ENCODE peak calls at places on chromosomes 7 and 10, in ten cellular contexts. C, H, X, I, V, Q, B, Y, F and D are unnamed samples.

GRCh38 chr10:63766766-63767505 is 245.7 kb downstream of the REEP3 start:
- DNase-seq in C (no peak), H (no peak), X (peak; percentile 18), I (no peak), V (peak; percentile 80), Q (no peak), B (no peak), Y (no peak), F (no peak), D (no peak)

GRCh38 chr7:135862586-135863361 is 114.2 kb upstream of the FAM180A start:
- DNase-seq in C (no peak), H (no peak), X (no peak), I (no peak), V (peak; percentile 68), Q (no peak), B (no peak), Y (no peak), F (peak; percentile 88), D (no peak)

GRCh38 chr10:22824984-22825383 is 102.9 kb upstream of the ARMC3 start:
- DNase-seq in C (peak; percentile 20), H (no peak), X (no peak), I (no peak), V (peak; percentile 92), Q (no peak), B (no peak), Y (no peak), F (no peak), D (no peak)

GRCh38 chr7:48537561-48537960 is 366.3 kb downstream of the ABCA13 start:
- DNase-seq in C (no peak), H (no peak), X (no peak), I (no peak), V (no peak), Q (no peak), B (no peak), Y (no peak), F (no peak), D (no peak)

GRCh38 chr7:158355456-158356065 is 232.1 kb downstream of the PTPRN2 start:
- DNase-seq in C (no peak), H (no peak), X (peak; percentile 52), I (no peak), V (no peak), Q (no peak), B (no peak), Y (no peak), F (peak; percentile 60), D (no peak)

GRCh38 chr7:150417863-150418262 is 32.6 kb upstream of the GIMAP8 start:
- DNase-seq in C (no peak), H (no peak), X (no peak), I (no peak), V (no peak), Q (no peak), B (no peak), Y (no peak), F (no peak), D (no peak)

GRCh38 chr10:13102002-13102794 is 2.2 kb downstream of the OPTN start:
- DNase-seq in C (no peak), H (no peak), X (no peak), I (no peak), V (no peak), Q (no peak), B (no peak), Y (no peak), F (no peak), D (no peak)

GRCh38 chr10:127408115-127408710 is 140.9 kb upstream of the NPS start:
- DNase-seq in C (no peak), H (peak; percentile 32), X (no peak), I (no peak), V (no peak), Q (no peak), B (no peak), Y (no peak), F (no peak), D (no peak)

GRCh38 chr10:71076473-71077142 is 135.8 kb upstream of the UNC5B start:
- DNase-seq in C (no peak), H (no peak), X (no peak), I (no peak), V (no peak), Q (no peak), B (no peak), Y (peak; percentile 19), F (peak; percentile 46), D (no peak)

GRCh38 chr7:139595806-139596205 is 72.3 kb downstream of the CLEC2L start:
- DNase-seq in C (no peak), H (no peak), X (no peak), I (no peak), V (no peak), Q (no peak), B (no peak), Y (no peak), F (no peak), D (no peak)

DNA sequence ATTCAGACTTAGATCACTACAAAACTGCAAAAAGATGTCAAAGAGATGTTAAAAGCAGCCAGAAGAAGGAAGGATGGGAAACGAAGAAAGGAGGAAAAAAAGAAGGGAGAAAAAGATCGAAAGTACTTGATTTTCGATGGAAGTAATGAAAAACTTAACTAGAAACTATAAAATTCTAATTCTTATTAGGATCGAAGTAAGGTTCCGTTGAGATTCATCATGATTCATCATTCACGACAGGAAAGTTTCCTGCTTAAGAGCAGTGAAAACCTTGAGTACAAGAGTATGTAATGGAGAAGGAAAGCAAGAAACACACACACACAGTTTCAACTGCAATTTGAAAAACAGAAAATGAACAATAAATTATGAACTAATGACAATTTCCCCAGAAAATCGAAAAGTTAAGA is 1.2 kb upstream of the ING3 start:
- DNase-seq in C (no peak), H (no peak), X (no peak), I (no peak), V (no peak), Q (no peak), B (no peak), Y (no peak), F (no peak), D (no peak)
- H3K27ac ChIP-seq in C (no peak overlapping the region), H (no peak overlapping the region), X (no peak overlapping the region), I (no peak overlapping the region), V (no peak overlapping the region), Q (no peak overlapping the region), B (no peak overlapping the region), Y (no peak overlapping the region), F (no peak overlapping the region), D (no peak overlapping the region)

GRCh38 chr7:155755026-155755425 is 57.2 kb downstream of the SHH start:
- DNase-seq in C (no peak), H (no peak), X (no peak), I (no peak), V (no peak), Q (no peak), B (no peak), Y (no peak), F (no peak), D (no peak)
- H3K27ac ChIP-seq in C (no peak overlapping the region), H (no peak overlapping the region), X (no peak overlapping the region), I (no peak overlapping the region), V (no peak overlapping the region), Q (no peak overlapping the region), B (no peak overlapping the region), Y (no peak overlapping the region), F (no peak overlapping the region), D (no peak overlapping the region)

DNA sequence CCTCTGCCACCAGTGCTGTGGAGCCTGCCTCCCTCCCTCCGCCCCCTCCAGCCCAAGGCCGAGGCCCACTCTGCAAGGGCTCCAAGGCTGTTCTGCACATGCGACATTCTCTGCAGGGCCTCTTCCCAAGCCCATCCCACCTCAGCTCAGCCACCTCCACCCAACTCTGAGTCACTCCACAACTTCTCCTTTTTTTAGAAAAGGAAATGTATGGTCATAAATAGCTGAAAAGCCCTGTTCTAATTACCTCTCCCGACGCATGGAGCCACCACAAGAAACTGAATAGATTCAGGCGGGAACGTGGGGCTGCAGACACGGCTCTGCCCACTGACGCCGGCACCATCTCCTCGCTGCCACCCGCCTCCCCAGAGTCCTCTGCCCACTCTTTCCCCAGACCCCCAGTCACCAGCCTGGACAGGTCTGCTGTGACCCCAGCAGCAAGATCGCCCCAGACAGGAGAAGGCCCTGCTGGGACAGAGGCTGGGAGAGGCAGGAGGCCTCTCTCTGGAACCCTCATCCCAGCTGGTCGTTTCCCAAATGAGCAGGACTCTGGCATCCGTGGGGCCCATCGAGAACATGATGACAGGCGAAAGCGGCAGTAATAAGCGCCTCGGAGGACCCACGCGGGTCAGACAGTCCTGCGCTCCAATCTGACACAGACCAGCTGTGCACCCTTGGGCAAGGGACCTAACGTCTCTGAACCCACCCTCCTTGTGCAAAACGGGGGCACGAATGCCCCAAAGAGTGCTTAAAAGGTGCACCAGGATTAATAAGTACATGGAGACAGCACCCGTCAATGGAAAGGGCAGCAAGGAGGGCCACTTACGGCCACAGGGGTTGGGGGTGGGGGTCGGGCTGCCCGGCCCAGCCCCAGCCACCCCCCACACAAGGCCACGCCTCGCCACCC is 213.7 kb downstream of the MAD1L1 start:
- DNase-seq in C (no peak), H (peak; percentile 71), X (no peak), I (peak; percentile 37), V (peak; percentile 75), Q (no peak), B (peak; percentile 55), Y (no peak), F (no peak), D (no peak)
- H3K27ac ChIP-seq in C (no peak overlapping the region), H (peak overlapping the region; percentile 65), X (no peak overlapping the region), I (peak overlapping the region; percentile 94), V (peak overlapping the region; percentile 94), Q (no peak overlapping the region), B (no peak overlapping the region), Y (peak overlapping the region; percentile 57), F (no peak overlapping the region), D (no peak overlapping the region)

GRCh38 chr10:90229486-90229885 is 528.1 kb downstream of the KIF20B start:
- DNase-seq in C (no peak), H (no peak), X (no peak), I (no peak), V (no peak), Q (no peak), B (no peak), Y (no peak), F (no peak), D (no peak)

GRCh38 chr10:90224791-90225566 is 523.6 kb downstream of the KIF20B start:
- DNase-seq in C (no peak), H (no peak), X (no peak), I (no peak), V (no peak), Q (no peak), B (no peak), Y (no peak), F (no peak), D (no peak)

GRCh38 chr10:90227259-90227658 is 525.9 kb downstream of the KIF20B start:
- DNase-seq in C (no peak), H (no peak), X (no peak), I (peak; percentile 11), V (peak; percentile 100), Q (no peak), B (no peak), Y (no peak), F (no peak), D (no peak)

GRCh38 chr10:90227786-90228185 is 526.4 kb downstream of the KIF20B start:
- DNase-seq in C (no peak), H (no peak), X (no peak), I (no peak), V (peak; percentile 84), Q (no peak), B (no peak), Y (no peak), F (no peak), D (no peak)

DNA sequence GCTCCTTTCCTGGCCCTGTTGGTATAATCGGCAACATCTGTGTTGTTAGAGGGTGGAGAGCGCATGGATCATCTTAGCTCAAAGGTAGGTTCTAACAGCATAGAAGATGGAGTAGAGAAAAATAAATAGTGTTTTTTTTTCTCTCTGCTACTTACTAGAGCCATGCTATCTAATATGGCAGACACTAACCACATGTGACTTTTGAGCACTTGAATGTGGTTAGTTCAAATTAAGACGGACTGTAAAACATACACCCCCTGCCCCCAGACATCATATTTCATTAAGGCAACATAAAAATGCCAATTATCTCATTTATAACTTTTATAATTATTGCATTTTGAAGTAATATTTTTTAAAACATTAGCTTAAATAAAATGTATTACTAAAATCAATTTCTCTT is 525.1 kb downstream of the KIF20B start:
- DNase-seq in C (no peak), H (no peak), X (no peak), I (no peak), V (peak; percentile 53), Q (no peak), B (no peak), Y (no peak), F (no peak), D (no peak)
- H3K27ac ChIP-seq in C (no peak overlapping the region), H (no peak overlapping the region), X (no peak overlapping the region), I (no peak overlapping the region), V (peak overlapping the region; percentile 82), Q (no peak overlapping the region), B (no peak overlapping the region), Y (no peak overlapping the region), F (no peak overlapping the region), D (no peak overlapping the region)